ENCODE peak calls at places on chromosomes 12 and 14, in eight cellular contexts. M, D, Z, U, L, K, W and S are unnamed samples.

GRCh38 chr12:15767301-15767700 is 21.9 kb downstream of the EPS8 start:
- DNase-seq in M (no peak), D (no peak), Z (no peak), U (no peak), L (no peak), K (no peak), W (no peak), S (no peak)

GRCh38 chr12:3175238-3175637 is 98.1 kb downstream of the TSPAN9 start:
- DNase-seq in M (no peak), D (no peak), Z (no peak), U (no peak), L (no peak), K (no peak), W (no peak), S (no peak)

GRCh38 chr14:31510222-31510621 is 22.4 kb upstream of the GPR33 start:
- DNase-seq in M (no peak), D (no peak), Z (no peak), U (no peak), L (no peak), K (no peak), W (no peak), S (no peak)

GRCh38 chr12:86264451-86265328 is 8.5 kb upstream of the MGAT4C start:
- DNase-seq in M (peak; percentile 89), D (peak; percentile 51), Z (no peak), U (no peak), L (peak; percentile 71), K (peak; percentile 56), W (no peak), S (peak; percentile 58)

GRCh38 chr14:105026789-105027563 is 6.1 kb upstream of the CDCA4 start:
- DNase-seq in M (no peak), D (no peak), Z (no peak), U (no peak), L (no peak), K (no peak), W (no peak), S (no peak)

GRCh38 chr14:89444536-89445125 is 27.6 kb upstream of the FOXN3 start:
- DNase-seq in M (no peak), D (no peak), Z (no peak), U (no peak), L (no peak), K (peak; percentile 34), W (no peak), S (no peak)

GRCh38 chr12:22018860-22019259 is 27.2 kb upstream of the CMAS start:
- DNase-seq in M (no peak), D (no peak), Z (no peak), U (no peak), L (no peak), K (no peak), W (no peak), S (no peak)

GRCh38 chr14:33457617-33458016 is 493.3 kb downstream of the EGLN3 start:
- DNase-seq in M (no peak), D (no peak), Z (no peak), U (no peak), L (no peak), K (no peak), W (no peak), S (no peak)

GRCh38 chr14:70655110-70655826 is 13.6 kb downstream of the TTC9 start:
- DNase-seq in M (no peak), D (no peak), Z (no peak), U (no peak), L (peak; percentile 34), K (no peak), W (peak; percentile 88), S (no peak)

GRCh38 chr12:96237465-96238077 is 43.4 kb downstream of the ELK3 start:
- DNase-seq in M (peak; percentile 94), D (no peak), Z (peak; percentile 81), U (no peak), L (peak; percentile 44), K (peak; percentile 93), W (no peak), S (peak; percentile 77)

GRCh38 chr14:72599579-72600470 is 294.1 kb downstream of the DPF3 start:
- DNase-seq in M (no peak), D (no peak), Z (no peak), U (no peak), L (no peak), K (no peak), W (no peak), S (no peak)

GRCh38 chr12:57089259-57090245 is 638 bp downstream of the NAB2 start:
- DNase-seq in M (peak; percentile 96), D (peak; percentile 88), Z (peak; percentile 82), U (peak; percentile 62), L (peak; percentile 58), K (peak; percentile 92), W (no peak), S (peak; percentile 80)

GRCh38 chr14:63598821-63599220 is 42.9 kb downstream of the WDR89 start:
- DNase-seq in M (no peak), D (no peak), Z (no peak), U (no peak), L (no peak), K (no peak), W (no peak), S (no peak)

GRCh38 chr14:64804754-64805260 is 74.9 kb downstream of the SPTB start:
- DNase-seq in M (no peak), D (no peak), Z (no peak), U (no peak), L (no peak), K (peak; percentile 2), W (no peak), S (no peak)

GRCh38 chr14:32134448-32135070 is 57.5 kb downstream of the ARHGAP5 start:
- DNase-seq in M (no peak), D (no peak), Z (no peak), U (no peak), L (no peak), K (no peak), W (no peak), S (no peak)

GRCh38 chr14:52063107-52063506 is 5.8 kb downstream of the NID2 start:
- DNase-seq in M (no peak), D (no peak), Z (peak; percentile 66), U (no peak), L (no peak), K (no peak), W (no peak), S (no peak)

GRCh38 chr14:60647081-60647836 is 2.0 kb downstream of the SIX1 start:
- DNase-seq in M (peak; percentile 84), D (no peak), Z (no peak), U (no peak), L (no peak), K (no peak), W (no peak), S (no peak)

GRCh38 chr12:99444859-99445316 is 202.7 kb upstream of the GARIN6 start:
- DNase-seq in M (no peak), D (no peak), Z (no peak), U (no peak), L (no peak), K (no peak), W (no peak), S (no peak)

GRCh38 chr14:38127356-38127755 is 80.3 kb upstream of the SSTR1 start:
- DNase-seq in M (no peak), D (no peak), Z (no peak), U (no peak), L (no peak), K (no peak), W (no peak), S (no peak)

GRCh38 chr14:38121280-38121679 is 86.4 kb upstream of the SSTR1 start:
- DNase-seq in M (no peak), D (no peak), Z (no peak), U (no peak), L (no peak), K (no peak), W (no peak), S (no peak)

GRCh38 chr14:38125484-38125912 is 82.2 kb upstream of the SSTR1 start:
- DNase-seq in M (no peak), D (no peak), Z (no peak), U (no peak), L (no peak), K (no peak), W (no peak), S (no peak)

GRCh38 chr14:38122241-38122640 is 85.5 kb upstream of the SSTR1 start:
- DNase-seq in M (no peak), D (no peak), Z (no peak), U (no peak), L (no peak), K (no peak), W (no peak), S (no peak)

DNA sequence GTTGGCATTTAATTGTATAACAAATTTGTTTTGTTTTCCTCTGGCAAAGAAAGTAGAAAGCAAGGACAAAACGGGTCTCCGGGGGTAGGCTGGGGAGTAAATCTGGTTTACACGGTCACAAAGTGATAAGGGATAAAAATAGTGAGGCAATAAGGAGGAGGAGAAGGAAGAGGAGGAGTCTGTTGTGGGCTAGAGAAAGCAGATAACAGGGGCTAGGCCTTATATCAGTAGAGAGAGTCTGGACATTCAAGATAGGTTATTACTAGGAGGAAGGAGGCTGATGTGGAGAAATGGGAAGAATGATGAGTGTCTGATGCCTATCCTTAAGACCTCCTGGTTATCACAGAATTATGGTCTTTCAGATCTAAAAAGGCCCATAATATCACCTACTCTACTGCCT is 83.2 kb upstream of the SSTR1 start:
- DNase-seq in M (no peak), D (no peak), Z (no peak), U (no peak), L (no peak), K (no peak), W (no peak), S (no peak)
- TF ChIP-seq POLR2A in M (no peak), D (no peak), Z (no peak), U (no peak), L (no peak), K (no peak), W (no peak), S (no peak)

GRCh38 chr12:58939399-58940100 is 19.2 kb upstream of the LRIG3 start:
- DNase-seq in M (no peak), D (no peak), Z (no peak), U (no peak), L (no peak), K (no peak), W (no peak), S (no peak)
- TF ChIP-seq POLR2A in M (no peak), D (no peak), Z (no peak), U (no peak), L (no peak), K (no peak), W (no peak), S (no peak)

DNA sequence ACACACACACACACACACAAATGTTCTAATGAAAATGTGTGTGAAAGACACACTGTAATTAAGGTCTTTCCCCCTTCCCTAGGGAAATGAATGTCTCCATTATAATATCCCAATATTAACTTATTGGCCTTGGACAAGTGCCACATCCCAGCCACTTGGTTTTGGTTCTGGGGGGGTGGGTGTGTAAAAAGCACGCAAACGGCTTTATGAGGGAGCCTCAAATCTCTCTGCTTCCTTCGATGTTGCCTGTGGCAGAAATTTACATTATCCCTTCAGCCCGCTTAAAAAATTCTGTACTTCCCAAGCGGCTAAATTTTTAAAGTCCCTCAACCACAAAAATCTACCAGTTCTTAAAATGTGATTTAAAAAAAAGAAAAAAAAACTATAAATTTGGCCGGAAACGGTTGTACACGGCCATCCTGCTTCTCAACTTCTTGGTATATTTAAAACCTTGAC is 432 bp downstream of the C14orf93 start:
- DNase-seq in M (peak; percentile 23), D (no peak), Z (no peak), U (no peak), L (no peak), K (no peak), W (no peak), S (no peak)
- TF ChIP-seq POLR2A in M (no peak), D (no peak), Z (no peak), U (no peak), L (no peak), K (no peak), W (no peak), S (no peak)

GRCh38 chr14:104023325-104024055 is 62.0 kb upstream of the ASPG start:
- DNase-seq in M (no peak), D (no peak), Z (no peak), U (no peak), L (no peak), K (no peak), W (no peak), S (no peak)
- TF ChIP-seq POLR2A in M (no peak), D (no peak), Z (no peak), U (no peak), L (no peak), K (no peak), W (no peak), S (peak; percentile 20)